ENCODE peak calls at places on chromosomes 16 and 17, in eight cellular contexts. One of them, this sample, is unnamed. For H3K36me3, the result is how much of the 10 kb centered on the place peaks cover.

GRCh38 chr16:9860876-9861275 is 321.4 kb downstream of the GRIN2A start:
- DNase-seq in endodermal cell: no peak
- DNase-seq in heart left ventricle: no peak
- DNase-seq in left ventricle myocardium inferior: no peak
- DNase-seq in mesendoderm: no peak
- DNase-seq in fibroblast of lung: no peak
- DNase-seq in lung: no peak
- DNase-seq in CD8-positive, alpha-beta T cell: no peak
- DNase-seq in this sample: no peak

GRCh38 chr17:6938637-6939036 is 57.2 kb upstream of the ALOX12 start:
- DNase-seq in endodermal cell: no peak
- DNase-seq in heart left ventricle: no peak
- DNase-seq in left ventricle myocardium inferior: no peak
- DNase-seq in mesendoderm: no peak
- DNase-seq in fibroblast of lung: no peak
- DNase-seq in lung: no peak
- DNase-seq in CD8-positive, alpha-beta T cell: no peak
- DNase-seq in this sample: no peak

GRCh38 chr16:73265124-73265838 is 217.4 kb upstream of the ZFHX3 start:
- DNase-seq in endodermal cell: peak
- DNase-seq in heart left ventricle: no peak
- DNase-seq in left ventricle myocardium inferior: no peak
- DNase-seq in mesendoderm: no peak
- DNase-seq in fibroblast of lung: no peak
- DNase-seq in lung: no peak
- DNase-seq in CD8-positive, alpha-beta T cell: no peak
- DNase-seq in this sample: no peak

GRCh38 chr16:85372627-85373372 is 240.3 kb upstream of the GSE1 start:
- DNase-seq in endodermal cell: no peak
- DNase-seq in heart left ventricle: no peak
- DNase-seq in left ventricle myocardium inferior: no peak
- DNase-seq in mesendoderm: peak
- DNase-seq in fibroblast of lung: peak
- DNase-seq in lung: no peak
- DNase-seq in CD8-positive, alpha-beta T cell: no peak
- DNase-seq in this sample: peak

GRCh38 chr17:14833201-14833773 is 431.8 kb downstream of the PMP22 start:
- DNase-seq in endodermal cell: no peak
- DNase-seq in heart left ventricle: no peak
- DNase-seq in left ventricle myocardium inferior: no peak
- DNase-seq in mesendoderm: no peak
- DNase-seq in fibroblast of lung: peak
- DNase-seq in lung: no peak
- DNase-seq in CD8-positive, alpha-beta T cell: no peak
- DNase-seq in this sample: no peak

GRCh38 chr17:50114849-50115357 is 15.1 kb downstream of the SAMD14 start:
- DNase-seq in endodermal cell: peak
- DNase-seq in heart left ventricle: no peak
- DNase-seq in left ventricle myocardium inferior: no peak
- DNase-seq in mesendoderm: peak
- DNase-seq in fibroblast of lung: peak
- DNase-seq in lung: no peak
- DNase-seq in CD8-positive, alpha-beta T cell: no peak
- DNase-seq in this sample: no peak

GRCh38 chr17:60110586-60110985 is 31.9 kb upstream of the HEATR6 start:
- DNase-seq in endodermal cell: peak
- DNase-seq in heart left ventricle: no peak
- DNase-seq in left ventricle myocardium inferior: no peak
- DNase-seq in mesendoderm: no peak
- DNase-seq in fibroblast of lung: no peak
- DNase-seq in lung: no peak
- DNase-seq in CD8-positive, alpha-beta T cell: no peak
- DNase-seq in this sample: no peak

GRCh38 chr16:51939371-51940005 is 607.5 kb downstream of the TOX3 start:
- DNase-seq in endodermal cell: no peak
- DNase-seq in heart left ventricle: no peak
- DNase-seq in left ventricle myocardium inferior: no peak
- DNase-seq in mesendoderm: no peak
- DNase-seq in fibroblast of lung: no peak
- DNase-seq in lung: no peak
- DNase-seq in CD8-positive, alpha-beta T cell: no peak
- DNase-seq in this sample: no peak

GRCh38 chr16:35692824-35693223 is 2233.4 kb downstream of the TP53TG3F start:
- DNase-seq in endodermal cell: no peak
- DNase-seq in heart left ventricle: no peak
- DNase-seq in left ventricle myocardium inferior: no peak
- DNase-seq in mesendoderm: no peak
- DNase-seq in fibroblast of lung: no peak
- DNase-seq in lung: no peak
- DNase-seq in CD8-positive, alpha-beta T cell: no peak
- DNase-seq in this sample: no peak

GRCh38 chr17:2122641-2123302 is 67.9 kb downstream of the HIC1 start:
- DNase-seq in endodermal cell: peak
- DNase-seq in heart left ventricle: peak
- DNase-seq in left ventricle myocardium inferior: peak
- DNase-seq in mesendoderm: peak
- DNase-seq in fibroblast of lung: peak
- DNase-seq in lung: peak
- DNase-seq in CD8-positive, alpha-beta T cell: no peak
- DNase-seq in this sample: peak

GRCh38 chr17:76500745-76501017 is 542 bp downstream of the RHBDF2 start:
- DNase-seq in endodermal cell: no peak
- DNase-seq in heart left ventricle: no peak
- DNase-seq in left ventricle myocardium inferior: no peak
- DNase-seq in mesendoderm: peak
- DNase-seq in fibroblast of lung: no peak
- DNase-seq in lung: no peak
- DNase-seq in CD8-positive, alpha-beta T cell: no peak
- DNase-seq in this sample: no peak

GRCh38 chr16:89584768-89585549 is 9.4 kb downstream of the CPNE7 start:
- DNase-seq in endodermal cell: no peak
- DNase-seq in heart left ventricle: no peak
- DNase-seq in left ventricle myocardium inferior: no peak
- DNase-seq in mesendoderm: no peak
- DNase-seq in fibroblast of lung: no peak
- DNase-seq in lung: no peak
- DNase-seq in CD8-positive, alpha-beta T cell: no peak
- DNase-seq in this sample: no peak

GRCh38 chr16:85047867-85048455 is 20.4 kb downstream of the KIAA0513 start:
- DNase-seq in endodermal cell: no peak
- DNase-seq in heart left ventricle: no peak
- DNase-seq in left ventricle myocardium inferior: no peak
- DNase-seq in mesendoderm: no peak
- DNase-seq in fibroblast of lung: no peak
- DNase-seq in lung: no peak
- DNase-seq in CD8-positive, alpha-beta T cell: no peak
- DNase-seq in this sample: no peak

GRCh38 chr17:32523017-32523680 is 36.4 kb downstream of the CDK5R1 start:
- DNase-seq in endodermal cell: peak
- DNase-seq in heart left ventricle: no peak
- DNase-seq in left ventricle myocardium inferior: no peak
- DNase-seq in mesendoderm: peak
- DNase-seq in fibroblast of lung: no peak
- DNase-seq in lung: no peak
- DNase-seq in CD8-positive, alpha-beta T cell: no peak
- DNase-seq in this sample: no peak

GRCh38 chr16:56689171-56689570 is 6.9 kb downstream of the MT1X start:
- DNase-seq in endodermal cell: no peak
- DNase-seq in heart left ventricle: no peak
- DNase-seq in left ventricle myocardium inferior: no peak
- DNase-seq in mesendoderm: no peak
- DNase-seq in fibroblast of lung: no peak
- DNase-seq in lung: no peak
- DNase-seq in CD8-positive, alpha-beta T cell: no peak
- DNase-seq in this sample: no peak

GRCh38 chr17:67082110-67082509 is 37.8 kb downstream of the CACNG1 start:
- DNase-seq in endodermal cell: no peak
- DNase-seq in heart left ventricle: no peak
- DNase-seq in left ventricle myocardium inferior: no peak
- DNase-seq in mesendoderm: no peak
- DNase-seq in fibroblast of lung: no peak
- DNase-seq in lung: no peak
- DNase-seq in CD8-positive, alpha-beta T cell: no peak
- DNase-seq in this sample: no peak

GRCh38 chr17:57708401-57708800 is 36.7 kb downstream of the CCDC182 start:
- DNase-seq in endodermal cell: no peak
- DNase-seq in heart left ventricle: no peak
- DNase-seq in left ventricle myocardium inferior: no peak
- DNase-seq in mesendoderm: peak
- DNase-seq in fibroblast of lung: no peak
- DNase-seq in lung: peak
- DNase-seq in CD8-positive, alpha-beta T cell: no peak
- DNase-seq in this sample: no peak

GRCh38 chr17:50687200-50688066 is 20.3 kb downstream of the ANKRD40 start:
- DNase-seq in endodermal cell: peak
- DNase-seq in heart left ventricle: no peak
- DNase-seq in left ventricle myocardium inferior: no peak
- DNase-seq in mesendoderm: peak
- DNase-seq in fibroblast of lung: peak
- DNase-seq in lung: no peak
- DNase-seq in CD8-positive, alpha-beta T cell: no peak
- DNase-seq in this sample: no peak

GRCh38 chr16:47687694-47688093 is 226.6 kb downstream of the PHKB start:
- DNase-seq in endodermal cell: no peak
- DNase-seq in heart left ventricle: no peak
- DNase-seq in left ventricle myocardium inferior: no peak
- DNase-seq in mesendoderm: no peak
- DNase-seq in fibroblast of lung: no peak
- DNase-seq in lung: no peak
- DNase-seq in CD8-positive, alpha-beta T cell: no peak
- DNase-seq in this sample: no peak

GRCh38 chr17:8846768-8847211 is 20.7 kb downstream of the PIK3R6 start:
- DNase-seq in endodermal cell: peak
- DNase-seq in heart left ventricle: no peak
- DNase-seq in left ventricle myocardium inferior: no peak
- DNase-seq in mesendoderm: peak
- DNase-seq in fibroblast of lung: peak
- DNase-seq in lung: no peak
- DNase-seq in CD8-positive, alpha-beta T cell: no peak
- DNase-seq in this sample: no peak

GRCh38 chr17:77308768-77309726 is 168.3 kb downstream of the SEC14L1 start:
- DNase-seq in endodermal cell: no peak
- DNase-seq in heart left ventricle: no peak
- DNase-seq in left ventricle myocardium inferior: no peak
- DNase-seq in mesendoderm: no peak
- DNase-seq in fibroblast of lung: peak
- DNase-seq in lung: no peak
- DNase-seq in CD8-positive, alpha-beta T cell: no peak
- DNase-seq in this sample: no peak

GRCh38 chr16:62254847-62255246 is 218.6 kb upstream of the CDH8 start:
- DNase-seq in endodermal cell: no peak
- DNase-seq in heart left ventricle: no peak
- DNase-seq in left ventricle myocardium inferior: no peak
- DNase-seq in mesendoderm: no peak
- DNase-seq in fibroblast of lung: no peak
- DNase-seq in lung: no peak
- DNase-seq in CD8-positive, alpha-beta T cell: no peak
- DNase-seq in this sample: no peak

DNA sequence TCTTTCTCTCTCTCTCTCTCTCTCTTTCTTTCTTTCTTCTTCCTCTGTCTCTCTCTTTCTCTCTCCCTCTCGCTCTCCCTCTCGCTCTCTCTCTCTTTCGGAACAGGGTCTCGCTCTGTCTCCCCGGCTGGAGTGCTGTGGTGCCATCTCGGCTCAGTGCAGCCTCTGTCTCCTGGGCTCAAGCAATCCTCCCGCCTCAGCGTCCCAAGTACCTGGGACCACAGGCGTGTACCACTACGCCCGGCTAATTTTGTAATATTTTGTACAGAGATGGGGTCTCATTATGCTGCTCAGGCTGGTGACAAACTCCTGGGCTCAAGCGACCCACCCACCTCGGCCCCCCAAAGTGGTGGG is 12.7 kb upstream of the KLHDC4 start:
- DNase-seq in endodermal cell: no peak
- DNase-seq in heart left ventricle: no peak
- DNase-seq in left ventricle myocardium inferior: no peak
- DNase-seq in mesendoderm: no peak
- DNase-seq in fibroblast of lung: no peak
- DNase-seq in lung: no peak
- DNase-seq in CD8-positive, alpha-beta T cell: no peak
- DNase-seq in this sample: no peak
- H3K27ac ChIP-seq in endodermal cell: peak
- H3K27ac ChIP-seq in heart left ventricle: no peak
- H3K27ac ChIP-seq in left ventricle myocardium inferior: no peak
- H3K27ac ChIP-seq in mesendoderm: peak
- H3K27ac ChIP-seq in fibroblast of lung: peak
- H3K27ac ChIP-seq in lung: no peak
- H3K27ac ChIP-seq in CD8-positive, alpha-beta T cell: no peak
- H3K27ac ChIP-seq in this sample: no peak

DNA sequence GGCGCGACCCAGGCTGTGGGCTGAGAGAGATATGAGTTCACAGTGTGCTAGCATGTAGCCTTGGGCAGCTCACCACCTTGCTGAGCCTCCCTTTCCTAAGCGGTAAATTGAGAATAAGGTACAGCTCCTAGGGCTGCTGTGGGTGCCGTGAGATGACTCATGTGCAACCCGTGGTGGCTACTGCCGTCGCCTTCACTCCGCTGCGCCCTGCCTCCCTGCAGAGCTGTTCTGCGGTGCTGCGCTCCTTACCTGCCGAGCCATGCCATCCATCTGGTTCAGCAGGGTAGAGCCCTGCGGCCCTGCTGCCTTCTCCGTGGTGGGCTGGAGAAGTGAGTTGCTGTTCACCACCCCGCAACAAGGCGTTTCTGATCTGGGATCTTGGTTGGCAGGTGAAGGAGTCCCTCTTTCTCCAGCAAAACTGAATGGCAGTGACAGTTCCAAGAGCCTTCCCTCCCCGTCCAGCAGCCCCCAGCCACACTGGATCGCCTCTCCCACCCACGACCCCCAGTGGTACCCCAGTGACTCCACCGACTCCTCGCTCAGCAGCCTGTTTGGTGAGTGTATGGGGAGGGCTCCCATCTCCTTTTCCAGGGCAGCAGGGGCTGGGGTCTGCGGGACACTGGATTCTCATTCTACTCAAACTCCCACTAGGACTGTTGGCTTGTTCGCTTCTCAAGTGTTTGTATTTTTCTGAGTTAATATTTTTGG is 9.3 kb upstream of the JPT2 start:
- DNase-seq in endodermal cell: no peak
- DNase-seq in heart left ventricle: no peak
- DNase-seq in left ventricle myocardium inferior: no peak
- DNase-seq in mesendoderm: no peak
- DNase-seq in fibroblast of lung: no peak
- DNase-seq in lung: no peak
- DNase-seq in CD8-positive, alpha-beta T cell: no peak
- DNase-seq in this sample: no peak
- H3K36me3 ChIP-seq in endodermal cell: half or more
- H3K36me3 ChIP-seq in heart left ventricle: half or more
- H3K36me3 ChIP-seq in left ventricle myocardium inferior: half or more
- H3K36me3 ChIP-seq in mesendoderm: under half
- H3K36me3 ChIP-seq in fibroblast of lung: half or more
- H3K36me3 ChIP-seq in lung: half or more
- H3K36me3 ChIP-seq in CD8-positive, alpha-beta T cell: half or more
- H3K36me3 ChIP-seq in this sample: half or more

GRCh38 chr17:74206332-74206818 is 2.9 kb downstream of the RPL38 start:
- DNase-seq in endodermal cell: no peak
- DNase-seq in heart left ventricle: no peak
- DNase-seq in left ventricle myocardium inferior: no peak
- DNase-seq in mesendoderm: peak
- DNase-seq in fibroblast of lung: no peak
- DNase-seq in lung: no peak
- DNase-seq in CD8-positive, alpha-beta T cell: no peak
- DNase-seq in this sample: no peak
- H3K4me3 ChIP-seq in endodermal cell: peak
- H3K4me3 ChIP-seq in heart left ventricle: no peak
- H3K4me3 ChIP-seq in left ventricle myocardium inferior: no peak
- H3K4me3 ChIP-seq in mesendoderm: no peak
- H3K4me3 ChIP-seq in fibroblast of lung: no peak
- H3K4me3 ChIP-seq in lung: no peak
- H3K4me3 ChIP-seq in CD8-positive, alpha-beta T cell: no peak
- H3K4me3 ChIP-seq in this sample: no peak

GRCh38 chr16:3131755-3132377 is 3.0 kb upstream of the ZNF213 start:
- DNase-seq in endodermal cell: peak
- DNase-seq in heart left ventricle: no peak
- DNase-seq in left ventricle myocardium inferior: no peak
- DNase-seq in mesendoderm: peak
- DNase-seq in fibroblast of lung: peak
- DNase-seq in lung: no peak
- DNase-seq in CD8-positive, alpha-beta T cell: no peak
- DNase-seq in this sample: no peak
- H3K27ac ChIP-seq in endodermal cell: no peak
- H3K27ac ChIP-seq in heart left ventricle: no peak
- H3K27ac ChIP-seq in left ventricle myocardium inferior: peak
- H3K27ac ChIP-seq in mesendoderm: no peak
- H3K27ac ChIP-seq in fibroblast of lung: no peak
- H3K27ac ChIP-seq in lung: no peak
- H3K27ac ChIP-seq in CD8-positive, alpha-beta T cell: no peak
- H3K27ac ChIP-seq in this sample: no peak